ENCODE peak calls at places on chromosomes 5 and 9, in nine cellular contexts. X is CD8-positive, alpha-beta T cell; S is NCI-H460; Y is ELR; L is GM13977; J is NCI-H1048; M is stimulated activated CD4-positive, alpha-beta T cell treated with anti-CD3 and anti-CD28 coated beads, Interleukin-2, amount 100 ng/mL, for 48 hours; V is iPS DF 19.7; T is activated T-cell treated with anti-CD3 and anti-CD28 coated beads for 1 hour. D is an unnamed sample.

GRCh38 chr9:130207241-130207992 is 35.2 kb downstream of the NCS1 start:
- DNase-seq in S (no peak), J (no peak), L (no peak), X (no peak), T (no peak), M (no peak), Y (no peak), V (no peak), D (no peak)

GRCh38 chr9:6304232-6304631 is 23.9 kb upstream of the TPD52L3 start:
- DNase-seq in J (no peak), L (no peak), M (no peak), T (no peak), Y (no peak), X (no peak), S (no peak), V (no peak), D (no peak)

GRCh38 chr5:179969110-179969509 is 61.4 kb upstream of the TBC1D9B start:
- DNase-seq in Y (no peak), J (no peak), V (no peak), X (no peak), S (no peak), L (no peak), T (no peak), M (no peak), D (no peak)

GRCh38 chr9:272251-273213 is 57.9 kb downstream of the DOCK8 start:
- DNase-seq in Y (no peak), V (no peak), M (peak; percentile 58), T (peak; percentile 42), J (no peak), L (peak; percentile 72), X (peak; percentile 78), S (no peak), D (no peak)

GRCh38 chr9:107761307-107761706 is 271.7 kb upstream of the KLF4 start:
- DNase-seq in L (no peak), S (no peak), X (no peak), T (no peak), J (no peak), V (no peak), Y (no peak), M (no peak), D (no peak)

GRCh38 chr5:89849819-89850515 is 559.6 kb downstream of the CETN3 start:
- DNase-seq in X (no peak), J (no peak), S (no peak), L (no peak), T (no peak), Y (no peak), V (no peak), M (no peak), D (peak; percentile 4)

GRCh38 chr5:133873936-133874585 is 94.4 kb downstream of the C5orf15 start:
- DNase-seq in V (no peak), M (no peak), J (no peak), L (no peak), S (peak; percentile 5), X (no peak), Y (peak; percentile 51), T (no peak), D (peak; percentile 22)

GRCh38 chr5:154131817-154132216 is 58.7 kb upstream of the GALNT10 start:
- DNase-seq in M (no peak), L (no peak), T (no peak), V (no peak), X (no peak), J (no peak), S (no peak), Y (no peak), D (no peak)

GRCh38 chr5:3311443-3311842 is 284.2 kb upstream of the IRX1 start:
- DNase-seq in S (no peak), Y (no peak), V (no peak), M (no peak), T (no peak), X (no peak), J (no peak), L (no peak), D (no peak)

GRCh38 chr5:62779010-62779422 is 200.4 kb downstream of the LRRC70 start:
- DNase-seq in T (no peak), Y (peak; percentile 77), X (no peak), V (no peak), L (peak; percentile 73), S (peak; percentile 71), M (no peak), J (no peak), D (peak; percentile 66)

GRCh38 chr9:120109242-120109641 is 470.7 kb downstream of the CDK5RAP2 start:
- DNase-seq in S (peak; percentile 62), Y (peak; percentile 1), X (no peak), M (no peak), V (peak; percentile 35), L (no peak), T (no peak), J (no peak), D (no peak)

GRCh38 chr5:81825237-81825636 is 74.3 kb upstream of the SSBP2 start:
- DNase-seq in M (no peak), L (no peak), J (no peak), Y (peak; percentile 76), T (no peak), X (no peak), V (no peak), S (no peak), D (peak; percentile 70)

GRCh38 chr5:44949687-44950086 is 140.9 kb downstream of the MRPS30 start:
- DNase-seq in X (no peak), T (no peak), V (no peak), S (no peak), J (no peak), Y (no peak), L (no peak), M (no peak), D (no peak)

GRCh38 chr9:77469515-77470197 is 178.5 kb downstream of the GNA14 start:
- DNase-seq in J (no peak), V (no peak), S (no peak), L (no peak), M (no peak), X (no peak), Y (no peak), T (no peak), D (no peak)

GRCh38 chr9:21265421-21266189 is 25.8 kb upstream of the IFNA14 start:
- DNase-seq in V (no peak), M (no peak), S (no peak), Y (no peak), L (no peak), J (no peak), X (no peak), T (no peak), D (no peak)

GRCh38 chr9:36576866-36577265 is 4.2 kb downstream of the MELK start:
- DNase-seq in X (no peak), J (no peak), T (no peak), Y (peak; percentile 18), V (no peak), M (no peak), L (no peak), S (no peak), D (no peak)

GRCh38 chr5:91103353-91104061 is 279.6 kb downstream of the ARRDC3 start:
- DNase-seq in S (no peak), V (no peak), L (no peak), X (no peak), J (no peak), Y (peak; percentile 27), T (no peak), M (no peak), D (peak; percentile 37)

GRCh38 chr9:755454-756381 is 85.8 kb upstream of the DMRT1 start:
- DNase-seq in V (no peak), J (no peak), X (peak; percentile 37), M (no peak), L (no peak), T (no peak), S (no peak), Y (peak; percentile 96), D (peak; percentile 95)

GRCh38 chr9:6305954-6306563 is 22.1 kb upstream of the TPD52L3 start:
- DNase-seq in M (no peak), T (no peak), J (no peak), X (no peak), V (no peak), Y (peak; percentile 62), L (peak; percentile 33), S (peak; percentile 46), D (peak; percentile 43)

GRCh38 chr9:111965566-111966019 is 69.0 kb downstream of the UGCG start:
- DNase-seq in J (no peak), T (no peak), M (no peak), S (no peak), V (no peak), X (no peak), L (peak; percentile 59), Y (peak; percentile 99), D (peak; percentile 97)

GRCh38 chr5:1214936-1215220 is 10.3 kb upstream of the SLC6A18 start:
- DNase-seq in M (no peak), J (no peak), T (no peak), Y (no peak), L (no peak), S (no peak), V (no peak), X (no peak), D (no peak)

GRCh38 chr5:124057161-124057814 is 545.3 kb downstream of the CSNK1G3 start:
- DNase-seq in V (no peak), L (no peak), S (no peak), J (peak; percentile 77), T (no peak), M (no peak), Y (no peak), X (no peak), D (no peak)